ENCODE peak calls at places on chromosomes 12 and 14, in six cellular contexts. One of them, this sample, is unnamed.

GRCh38 chr12:129535351-129535750 is 368.5 kb downstream of the TMEM132D start:
- DNase-seq in hypothalamus: no peak
- DNase-seq in stimulated activated CD4-positive, alpha-beta T cell treated with anti-CD3 and anti-CD28 coated beads, Interleukin-15, amount 100 ng/mL, for 48 hours: no peak
- DNase-seq in mucosa of gallbladder: no peak
- DNase-seq in foreskin fibroblast: no peak
- DNase-seq in HT-29: no peak
- DNase-seq in this sample: no peak

GRCh38 chr14:86221755-86222154 is 691.8 kb downstream of the FLRT2 start:
- DNase-seq in hypothalamus: no peak
- DNase-seq in stimulated activated CD4-positive, alpha-beta T cell treated with anti-CD3 and anti-CD28 coated beads, Interleukin-15, amount 100 ng/mL, for 48 hours: no peak
- DNase-seq in mucosa of gallbladder: no peak
- DNase-seq in foreskin fibroblast: no peak
- DNase-seq in HT-29: no peak
- DNase-seq in this sample: no peak

GRCh38 chr12:124668602-124669001 is 101.2 kb upstream of the NCOR2 start:
- DNase-seq in hypothalamus: no peak
- DNase-seq in stimulated activated CD4-positive, alpha-beta T cell treated with anti-CD3 and anti-CD28 coated beads, Interleukin-15, amount 100 ng/mL, for 48 hours: no peak
- DNase-seq in mucosa of gallbladder: no peak
- DNase-seq in foreskin fibroblast: no peak
- DNase-seq in HT-29: peak; percentile 30
- DNase-seq in this sample: no peak

GRCh38 chr12:14048949-14049545 is 67.6 kb upstream of the GRIN2B start:
- DNase-seq in hypothalamus: no peak
- DNase-seq in stimulated activated CD4-positive, alpha-beta T cell treated with anti-CD3 and anti-CD28 coated beads, Interleukin-15, amount 100 ng/mL, for 48 hours: no peak
- DNase-seq in mucosa of gallbladder: no peak
- DNase-seq in foreskin fibroblast: no peak
- DNase-seq in HT-29: no peak
- DNase-seq in this sample: no peak

GRCh38 chr12:51818567-51819300 is 29.8 kb downstream of the FIGNL2 start:
- DNase-seq in hypothalamus: no peak
- DNase-seq in stimulated activated CD4-positive, alpha-beta T cell treated with anti-CD3 and anti-CD28 coated beads, Interleukin-15, amount 100 ng/mL, for 48 hours: no peak
- DNase-seq in mucosa of gallbladder: no peak
- DNase-seq in foreskin fibroblast: peak; percentile 82
- DNase-seq in HT-29: no peak
- DNase-seq in this sample: no peak

GRCh38 chr14:32933943-32934890 is 4.5 kb upstream of the NPAS3 start:
- DNase-seq in hypothalamus: peak; percentile 75
- DNase-seq in stimulated activated CD4-positive, alpha-beta T cell treated with anti-CD3 and anti-CD28 coated beads, Interleukin-15, amount 100 ng/mL, for 48 hours: no peak
- DNase-seq in mucosa of gallbladder: no peak
- DNase-seq in foreskin fibroblast: no peak
- DNase-seq in HT-29: no peak
- DNase-seq in this sample: no peak

GRCh38 chr12:94186461-94187237 is 38.3 kb downstream of the PLXNC1 start:
- DNase-seq in hypothalamus: peak; percentile 16
- DNase-seq in stimulated activated CD4-positive, alpha-beta T cell treated with anti-CD3 and anti-CD28 coated beads, Interleukin-15, amount 100 ng/mL, for 48 hours: no peak
- DNase-seq in mucosa of gallbladder: no peak
- DNase-seq in foreskin fibroblast: peak; percentile 69
- DNase-seq in HT-29: no peak
- DNase-seq in this sample: no peak

GRCh38 chr14:24311837-24312615 is 724 bp downstream of the LTB4R start:
- DNase-seq in hypothalamus: no peak
- DNase-seq in stimulated activated CD4-positive, alpha-beta T cell treated with anti-CD3 and anti-CD28 coated beads, Interleukin-15, amount 100 ng/mL, for 48 hours: no peak
- DNase-seq in mucosa of gallbladder: no peak
- DNase-seq in foreskin fibroblast: no peak
- DNase-seq in HT-29: no peak
- DNase-seq in this sample: no peak

GRCh38 chr12:2258035-2258434 is 205.2 kb downstream of the CACNA1C start:
- DNase-seq in hypothalamus: no peak
- DNase-seq in stimulated activated CD4-positive, alpha-beta T cell treated with anti-CD3 and anti-CD28 coated beads, Interleukin-15, amount 100 ng/mL, for 48 hours: no peak
- DNase-seq in mucosa of gallbladder: no peak
- DNase-seq in foreskin fibroblast: no peak
- DNase-seq in HT-29: no peak
- DNase-seq in this sample: no peak

GRCh38 chr12:131049569-131050339 is 96.0 kb downstream of the ADGRD1 start:
- DNase-seq in hypothalamus: no peak
- DNase-seq in stimulated activated CD4-positive, alpha-beta T cell treated with anti-CD3 and anti-CD28 coated beads, Interleukin-15, amount 100 ng/mL, for 48 hours: no peak
- DNase-seq in mucosa of gallbladder: no peak
- DNase-seq in foreskin fibroblast: no peak
- DNase-seq in HT-29: no peak
- DNase-seq in this sample: no peak

GRCh38 chr12:102958073-102958829 is 777 bp downstream of the ASCL1 start:
- DNase-seq in hypothalamus: no peak
- DNase-seq in stimulated activated CD4-positive, alpha-beta T cell treated with anti-CD3 and anti-CD28 coated beads, Interleukin-15, amount 100 ng/mL, for 48 hours: peak; percentile 19
- DNase-seq in mucosa of gallbladder: no peak
- DNase-seq in foreskin fibroblast: peak; percentile 34
- DNase-seq in HT-29: no peak
- DNase-seq in this sample: no peak

GRCh38 chr12:59041241-59042121 is 121.2 kb upstream of the LRIG3 start:
- DNase-seq in hypothalamus: no peak
- DNase-seq in stimulated activated CD4-positive, alpha-beta T cell treated with anti-CD3 and anti-CD28 coated beads, Interleukin-15, amount 100 ng/mL, for 48 hours: no peak
- DNase-seq in mucosa of gallbladder: no peak
- DNase-seq in foreskin fibroblast: peak; percentile 81
- DNase-seq in HT-29: no peak
- DNase-seq in this sample: no peak

GRCh38 chr14:62694075-62694474 is 351.2 kb downstream of the KCNH5 start:
- DNase-seq in hypothalamus: no peak
- DNase-seq in stimulated activated CD4-positive, alpha-beta T cell treated with anti-CD3 and anti-CD28 coated beads, Interleukin-15, amount 100 ng/mL, for 48 hours: no peak
- DNase-seq in mucosa of gallbladder: no peak
- DNase-seq in foreskin fibroblast: peak; percentile 19
- DNase-seq in HT-29: no peak
- DNase-seq in this sample: no peak

GRCh38 chr14:91996951-91997371 is 42.9 kb downstream of the TRIP11 start:
- DNase-seq in hypothalamus: no peak
- DNase-seq in stimulated activated CD4-positive, alpha-beta T cell treated with anti-CD3 and anti-CD28 coated beads, Interleukin-15, amount 100 ng/mL, for 48 hours: no peak
- DNase-seq in mucosa of gallbladder: peak; percentile 20
- DNase-seq in foreskin fibroblast: peak; percentile 83
- DNase-seq in HT-29: peak; percentile 50
- DNase-seq in this sample: peak; percentile 5

GRCh38 chr12:51527872-51528271 is 63.2 kb upstream of the SCN8A start:
- DNase-seq in hypothalamus: no peak
- DNase-seq in stimulated activated CD4-positive, alpha-beta T cell treated with anti-CD3 and anti-CD28 coated beads, Interleukin-15, amount 100 ng/mL, for 48 hours: no peak
- DNase-seq in mucosa of gallbladder: no peak
- DNase-seq in foreskin fibroblast: no peak
- DNase-seq in HT-29: no peak
- DNase-seq in this sample: no peak

GRCh38 chr12:132357623-132358186 is 28.3 kb upstream of the GALNT9 start:
- DNase-seq in hypothalamus: no peak
- DNase-seq in stimulated activated CD4-positive, alpha-beta T cell treated with anti-CD3 and anti-CD28 coated beads, Interleukin-15, amount 100 ng/mL, for 48 hours: no peak
- DNase-seq in mucosa of gallbladder: no peak
- DNase-seq in foreskin fibroblast: no peak
- DNase-seq in HT-29: no peak
- DNase-seq in this sample: no peak

GRCh38 chr12:14473707-14474287 is 93.9 kb downstream of the PLBD1 start:
- DNase-seq in hypothalamus: no peak
- DNase-seq in stimulated activated CD4-positive, alpha-beta T cell treated with anti-CD3 and anti-CD28 coated beads, Interleukin-15, amount 100 ng/mL, for 48 hours: no peak
- DNase-seq in mucosa of gallbladder: no peak
- DNase-seq in foreskin fibroblast: no peak
- DNase-seq in HT-29: peak; percentile 16
- DNase-seq in this sample: no peak

GRCh38 chr12:84793558-84794367 is 118.8 kb downstream of the SLC6A15 start:
- DNase-seq in hypothalamus: no peak
- DNase-seq in stimulated activated CD4-positive, alpha-beta T cell treated with anti-CD3 and anti-CD28 coated beads, Interleukin-15, amount 100 ng/mL, for 48 hours: no peak
- DNase-seq in mucosa of gallbladder: no peak
- DNase-seq in foreskin fibroblast: no peak
- DNase-seq in HT-29: no peak
- DNase-seq in this sample: no peak

GRCh38 chr12:11785722-11786121 is 136.2 kb downstream of the ETV6 start:
- DNase-seq in hypothalamus: no peak
- DNase-seq in stimulated activated CD4-positive, alpha-beta T cell treated with anti-CD3 and anti-CD28 coated beads, Interleukin-15, amount 100 ng/mL, for 48 hours: no peak
- DNase-seq in mucosa of gallbladder: no peak
- DNase-seq in foreskin fibroblast: no peak
- DNase-seq in HT-29: no peak
- DNase-seq in this sample: no peak

GRCh38 chr14:105061428-105062047 is 3.7 kb downstream of the GPR132 start:
- DNase-seq in hypothalamus: no peak
- DNase-seq in stimulated activated CD4-positive, alpha-beta T cell treated with anti-CD3 and anti-CD28 coated beads, Interleukin-15, amount 100 ng/mL, for 48 hours: no peak
- DNase-seq in mucosa of gallbladder: no peak
- DNase-seq in foreskin fibroblast: no peak
- DNase-seq in HT-29: no peak
- DNase-seq in this sample: no peak

GRCh38 chr12:14886271-14886670 is 617 bp upstream of the MGP start:
- DNase-seq in hypothalamus: no peak
- DNase-seq in stimulated activated CD4-positive, alpha-beta T cell treated with anti-CD3 and anti-CD28 coated beads, Interleukin-15, amount 100 ng/mL, for 48 hours: no peak
- DNase-seq in mucosa of gallbladder: no peak
- DNase-seq in foreskin fibroblast: no peak
- DNase-seq in HT-29: peak; percentile 70
- DNase-seq in this sample: no peak

GRCh38 chr14:105709281-105710118 is 183.1 kb downstream of the TMEM121 start:
- DNase-seq in hypothalamus: no peak
- DNase-seq in stimulated activated CD4-positive, alpha-beta T cell treated with anti-CD3 and anti-CD28 coated beads, Interleukin-15, amount 100 ng/mL, for 48 hours: no peak
- DNase-seq in mucosa of gallbladder: no peak
- DNase-seq in foreskin fibroblast: no peak
- DNase-seq in HT-29: no peak
- DNase-seq in this sample: no peak